ENCODE peak calls at places on chromosomes 12 and 14, in ten cellular contexts. L, A, U, J, Z, C, E, O, Q and X are unnamed samples. For H3K4me1 and H3K36me3, the result is how much of the 10 kb centered on the place peaks cover.

GRCh38 chr14:75720828-75721227 is 59.8 kb downstream of the TTLL5 start:
- DNase-seq in L (peak), A (peak), U (peak), J (peak), Z (no peak), C (no peak), E (peak), O (no peak), Q (no peak), X (peak)

GRCh38 chr12:91991397-91992187 is 154.1 kb downstream of the BTG1 start:
- DNase-seq in L (no peak), A (peak), U (no peak), J (no peak), Z (no peak), C (no peak), E (no peak), O (no peak), Q (no peak), X (no peak)

GRCh38 chr12:14111230-14111865 is 129.9 kb upstream of the GRIN2B start:
- DNase-seq in L (no peak), A (no peak), U (no peak), J (no peak), Z (peak), C (no peak), E (no peak), O (no peak), Q (no peak), X (no peak)

GRCh38 chr14:92670177-92670576 is 78.2 kb downstream of the LGMN start:
- DNase-seq in L (no peak), A (peak), U (no peak), J (peak), Z (peak), C (no peak), E (no peak), O (no peak), Q (no peak), X (no peak)

GRCh38 chr14:93464271-93464670 is 33.5 kb downstream of the UNC79 start:
- DNase-seq in L (no peak), A (no peak), U (no peak), J (no peak), Z (peak), C (no peak), E (no peak), O (no peak), Q (no peak), X (no peak)

GRCh38 chr12:80233926-80234325 is 134.6 kb downstream of the OTOGL start:
- DNase-seq in L (no peak), A (no peak), U (no peak), J (no peak), Z (no peak), C (no peak), E (no peak), O (no peak), Q (no peak), X (no peak)

GRCh38 chr14:31505411-31505810 is 17.6 kb upstream of the GPR33 start:
- DNase-seq in L (no peak), A (peak), U (no peak), J (no peak), Z (no peak), C (no peak), E (no peak), O (no peak), Q (no peak), X (no peak)

GRCh38 chr12:76012656-76013055 is 18.9 kb downstream of the PHLDA1 start:
- DNase-seq in L (no peak), A (no peak), U (no peak), J (no peak), Z (no peak), C (no peak), E (no peak), O (no peak), Q (no peak), X (no peak)

GRCh38 chr14:62101189-62101588 is 339.0 kb downstream of the SNAPC1 start:
- DNase-seq in L (no peak), A (no peak), U (no peak), J (no peak), Z (no peak), C (no peak), E (no peak), O (no peak), Q (no peak), X (no peak)

GRCh38 chr12:131209082-131210070 is 255.7 kb downstream of the ADGRD1 start:
- DNase-seq in L (no peak), A (no peak), U (peak), J (peak), Z (no peak), C (peak), E (peak), O (no peak), Q (no peak), X (no peak)

GRCh38 chr12:70354777-70355176 is 11.3 kb upstream of the KCNMB4 start:
- DNase-seq in L (no peak), A (no peak), U (no peak), J (no peak), Z (no peak), C (no peak), E (no peak), O (no peak), Q (no peak), X (no peak)

GRCh38 chr12:49189731-49190314 is 943 bp upstream of the TUBA1A start:
- DNase-seq in L (no peak), A (no peak), U (no peak), J (peak), Z (no peak), C (no peak), E (no peak), O (no peak), Q (no peak), X (no peak)

GRCh38 chr12:125983094-125983783 is 918.0 kb downstream of the AACS start:
- DNase-seq in L (no peak), A (no peak), U (peak), J (peak), Z (peak), C (peak), E (peak), O (no peak), Q (peak), X (peak)

GRCh38 chr12:110253176-110253575 is 27.9 kb upstream of the ATP2A2 start:
- DNase-seq in L (peak), A (peak), U (peak), J (peak), Z (peak), C (no peak), E (peak), O (no peak), Q (no peak), X (peak)

GRCh38 chr12:685388-685787 is 22.1 kb upstream of the NINJ2 start:
- DNase-seq in L (no peak), A (no peak), U (no peak), J (no peak), Z (no peak), C (peak), E (no peak), O (peak), Q (no peak), X (no peak)

GRCh38 chr14:55130194-55130550 is 1.1 kb downstream of the LGALS3 start:
- DNase-seq in L (no peak), A (peak), U (peak), J (no peak), Z (no peak), C (no peak), E (no peak), O (no peak), Q (no peak), X (no peak)

GRCh38 chr12:122874081-122874480 is 21.8 kb downstream of the VPS37B start:
- DNase-seq in L (no peak), A (no peak), U (no peak), J (peak), Z (no peak), C (peak), E (peak), O (no peak), Q (no peak), X (no peak)

GRCh38 chr14:104278214-104278534 is 139.8 kb downstream of the KIF26A start:
- DNase-seq in L (no peak), A (no peak), U (no peak), J (no peak), Z (no peak), C (no peak), E (peak), O (no peak), Q (no peak), X (no peak)

GRCh38 chr14:74595006-74595735 is 16.9 kb downstream of the LTBP2 start:
- DNase-seq in L (peak), A (peak), U (peak), J (peak), Z (peak), C (no peak), E (peak), O (peak), Q (no peak), X (no peak)

GRCh38 chr12:128928361-128928760 is 75.1 kb downstream of the GLT1D1 start:
- DNase-seq in L (no peak), A (no peak), U (no peak), J (no peak), Z (no peak), C (no peak), E (no peak), O (no peak), Q (no peak), X (no peak)

GRCh38 chr12:59484575-59484974 is 111.3 kb upstream of the SLC16A7 start:
- DNase-seq in L (no peak), A (no peak), U (no peak), J (no peak), Z (no peak), C (no peak), E (no peak), O (no peak), Q (no peak), X (no peak)

GRCh38 chr12:25276199-25276937 is 25.6 kb upstream of the KRAS start:
- DNase-seq in L (peak), A (peak), U (peak), J (no peak), Z (peak), C (no peak), E (no peak), O (peak), Q (no peak), X (peak)

GRCh38 chr12:30624009-30624408 is 71.7 kb downstream of the IPO8 start:
- DNase-seq in L (no peak), A (no peak), U (no peak), J (no peak), Z (no peak), C (no peak), E (no peak), O (no peak), Q (no peak), X (no peak)

GRCh38 chr14:80948291-80948690 is 6.8 kb upstream of the CEP128 start:
- DNase-seq in L (no peak), A (no peak), U (no peak), J (no peak), Z (no peak), C (no peak), E (no peak), O (no peak), Q (no peak), X (no peak)

GRCh38 chr12:54217774-54218221 is 29.0 kb upstream of the SMUG1 start:
- DNase-seq in L (no peak), A (peak), U (no peak), J (no peak), Z (no peak), C (peak), E (peak), O (no peak), Q (no peak), X (no peak)

GRCh38 chr12:54217309-54217661 is 28.5 kb upstream of the SMUG1 start:
- DNase-seq in L (no peak), A (no peak), U (no peak), J (no peak), Z (peak), C (no peak), E (no peak), O (no peak), Q (no peak), X (no peak)

GRCh38 chr12:54214553-54215374 is 26.0 kb upstream of the SMUG1 start:
- DNase-seq in L (peak), A (peak), U (peak), J (peak), Z (peak), C (peak), E (peak), O (peak), Q (peak), X (peak)

GRCh38 chr12:54216580-54217308 is 28.0 kb upstream of the SMUG1 start:
- DNase-seq in L (peak), A (peak), U (peak), J (peak), Z (peak), C (peak), E (peak), O (peak), Q (peak), X (no peak)

DNA sequence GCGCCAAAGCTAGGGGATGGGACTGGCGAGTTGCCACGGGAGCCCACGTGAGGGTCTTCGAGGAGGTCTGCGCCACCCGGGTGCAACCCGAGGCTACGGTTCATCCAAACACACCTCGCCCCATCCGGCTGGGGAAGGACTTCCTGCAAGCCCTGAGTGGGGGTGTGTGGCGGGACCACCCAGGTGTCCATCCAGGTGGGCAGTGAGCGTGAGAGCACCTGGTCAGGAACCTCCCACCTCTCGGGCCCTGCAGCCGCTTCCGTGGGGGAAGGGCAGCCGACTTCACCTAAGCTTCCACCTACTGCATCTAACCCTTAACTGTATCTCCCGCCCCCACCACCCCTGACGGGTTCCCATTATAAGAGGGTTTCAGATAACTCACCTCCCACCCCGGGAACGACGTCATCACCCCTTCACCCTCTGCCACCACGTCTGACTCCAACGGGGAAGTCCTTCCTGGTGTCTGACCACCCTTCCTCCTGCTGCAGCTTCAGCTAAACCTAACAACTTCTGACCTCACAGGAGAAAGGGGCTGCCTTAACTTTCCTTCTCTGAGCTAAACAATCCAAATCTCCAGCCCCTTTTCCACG is 27.3 kb upstream of the SMUG1 start:
- DNase-seq in L (no peak), A (no peak), U (no peak), J (no peak), Z (no peak), C (peak), E (peak), O (no peak), Q (no peak), X (no peak)
- H3K27ac ChIP-seq in L (no peak), A (no peak), U (no peak), J (no peak), Z (no peak), C (no peak), E (no peak), O (no peak), Q (no peak), X (no peak)

GRCh38 chr12:124488520-124488919 is 78.9 kb downstream of the NCOR2 start:
- DNase-seq in L (no peak), A (no peak), U (peak), J (no peak), Z (no peak), C (no peak), E (no peak), O (no peak), Q (no peak), X (no peak)

GRCh38 chr12:124490584-124491305 is 76.7 kb downstream of the NCOR2 start:
- DNase-seq in L (peak), A (no peak), U (peak), J (peak), Z (peak), C (no peak), E (no peak), O (peak), Q (no peak), X (peak)

GRCh38 chr12:124491310-124491709 is 76.1 kb downstream of the NCOR2 start:
- DNase-seq in L (no peak), A (no peak), U (no peak), J (no peak), Z (no peak), C (no peak), E (no peak), O (no peak), Q (no peak), X (no peak)

GRCh38 chr12:124489220-124489619 is 78.2 kb downstream of the NCOR2 start:
- DNase-seq in L (no peak), A (no peak), U (no peak), J (no peak), Z (no peak), C (no peak), E (no peak), O (no peak), Q (no peak), X (no peak)

GRCh38 chr12:124489915-124490583 is 77.4 kb downstream of the NCOR2 start:
- DNase-seq in L (no peak), A (no peak), U (no peak), J (no peak), Z (no peak), C (no peak), E (no peak), O (no peak), Q (no peak), X (no peak)
- H3K4me1 ChIP-seq in L (half or more), A (under half), U (under half), J (under half), Z (under half), C (under half), E (under half), O (under half), Q (under half), X (under half)

GRCh38 chr12:15584366-15585041 is 204.7 kb downstream of the EPS8 start:
- DNase-seq in L (no peak), A (peak), U (peak), J (no peak), Z (peak), C (no peak), E (no peak), O (no peak), Q (peak), X (peak)
- H3K36me3 ChIP-seq in L (under half), A (under half), U (under half), J (under half), Z (under half), C (under half), E (under half), O (under half), Q (under half), X (under half)

GRCh38 chr12:54356951-54357356 is 7.3 kb downstream of the GPR84 start:
- DNase-seq in L (no peak), A (no peak), U (no peak), J (no peak), Z (no peak), C (no peak), E (no peak), O (no peak), Q (no peak), X (no peak)
- H3K27ac ChIP-seq in L (no peak), A (no peak), U (peak), J (no peak), Z (no peak), C (no peak), E (no peak), O (no peak), Q (peak), X (no peak)

DNA sequence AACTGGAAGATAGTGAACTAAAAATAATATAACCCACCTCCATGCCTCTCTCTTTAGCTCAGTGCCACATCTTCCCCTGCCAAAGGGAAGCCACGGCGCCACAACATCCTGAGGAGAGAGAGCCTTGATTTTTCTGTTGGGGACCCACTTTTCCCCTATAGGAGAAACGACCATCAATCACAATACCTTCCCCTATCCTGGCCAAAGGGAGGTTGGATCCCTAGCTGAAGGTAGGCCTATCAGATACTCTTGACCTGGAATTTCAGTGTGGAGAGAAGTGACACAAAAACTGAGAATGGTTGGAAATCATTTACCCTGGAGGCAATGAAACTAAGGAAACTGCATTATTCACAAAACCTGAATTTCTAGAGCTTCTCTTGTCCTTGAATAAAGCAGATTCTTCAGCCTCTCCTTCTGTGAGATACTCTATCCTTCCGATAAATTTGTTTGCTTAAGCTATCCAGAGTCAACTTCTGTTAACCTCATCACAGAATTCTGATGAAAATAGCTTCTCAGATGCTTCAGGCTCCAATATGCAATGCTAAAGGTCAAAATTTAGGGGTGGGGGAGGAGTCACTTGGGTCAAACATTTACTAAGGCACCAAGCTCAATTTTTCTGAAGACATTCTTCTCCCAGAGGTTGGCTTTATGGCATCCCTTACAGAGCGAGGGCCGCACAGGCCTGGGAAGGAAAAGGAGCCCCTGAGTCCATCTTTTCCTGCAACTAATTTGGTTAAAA is 27.0 kb upstream of the DUSP6 start:
- DNase-seq in L (no peak), A (no peak), U (no peak), J (no peak), Z (no peak), C (no peak), E (no peak), O (no peak), Q (no peak), X (no peak)
- H3K4me1 ChIP-seq in L (half or more), A (under half), U (under half), J (under half), Z (under half), C (under half), E (under half), O (under half), Q (under half), X (under half)

GRCh38 chr12:111645433-111645832 is 40.3 kb downstream of the BRAP start:
- DNase-seq in L (no peak), A (peak), U (no peak), J (no peak), Z (no peak), C (no peak), E (no peak), O (peak), Q (no peak), X (no peak)
- H3K36me3 ChIP-seq in L (under half), A (under half), U (under half), J (half or more), Z (under half), C (half or more), E (under half), O (under half), Q (half or more), X (under half)

GRCh38 chr12:115801826-115802225 is 475.7 kb downstream of the MED13L start:
- DNase-seq in L (no peak), A (no peak), U (no peak), J (no peak), Z (peak), C (no peak), E (no peak), O (no peak), Q (no peak), X (no peak)
- H3K27ac ChIP-seq in L (no peak), A (no peak), U (no peak), J (no peak), Z (no peak), C (no peak), E (no peak), O (no peak), Q (no peak), X (no peak)

DNA sequence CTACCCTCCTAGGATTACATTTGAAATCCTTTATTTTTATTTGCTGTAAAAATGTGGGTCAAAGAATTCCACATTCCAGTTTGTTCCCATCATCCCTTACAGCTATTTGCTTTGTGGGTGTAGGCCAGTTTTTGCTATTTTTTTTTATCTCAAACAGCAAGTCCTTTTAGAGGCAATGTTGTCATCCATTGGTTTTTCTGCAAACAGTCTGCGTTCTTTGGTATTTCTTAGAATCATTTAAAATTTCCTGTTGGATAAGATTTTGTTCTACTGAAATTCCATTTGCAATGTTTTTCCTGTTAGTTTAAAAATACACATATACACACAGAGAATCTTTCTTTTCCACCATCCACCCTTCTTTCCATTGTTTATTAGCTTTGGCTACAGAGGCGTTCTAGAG is 53.3 kb upstream of the STK38L start:
- DNase-seq in L (no peak), A (peak), U (no peak), J (no peak), Z (no peak), C (no peak), E (no peak), O (no peak), Q (no peak), X (no peak)
- H3K4me1 ChIP-seq in L (half or more), A (under half), U (under half), J (under half), Z (under half), C (under half), E (under half), O (under half), Q (under half), X (half or more)